ENCODE peak calls at places on chromosome 19, in eight cellular contexts. T is lung; Y is sigmoid colon; V is naive thymus-derived CD4-positive, alpha-beta T cell; J is body of pancreas; F is esophagus squamous epithelium; L is IMR-90; S is A673. O is an unnamed sample. For H3K4me1 and H3K9me3, the result is how much of the 10 kb centered on the place peaks cover.

GRCh38 chr19:8196271-8196908 is 12.8 kb upstream of the CERS4 start:
- DNase-seq in T (no peak), Y (no peak), V (no peak), J (no peak), F (no peak), L (no peak), S (no peak), O (no peak)

GRCh38 chr19:4208385-4209094 is 20.8 kb upstream of the EBI3 start:
- DNase-seq in T (no peak), Y (no peak), V (no peak), J (no peak), F (no peak), L (peak), S (peak), O (peak)

GRCh38 chr19:45901912-45902650 is at the start of gene MYPOP:
- DNase-seq in T (no peak), Y (no peak), V (no peak), J (no peak), F (no peak), L (no peak), S (peak), O (peak)

GRCh38 chr19:21603431-21604153 is 98.2 kb downstream of the ZNF429 start:
- DNase-seq in T (no peak), Y (no peak), V (no peak), J (no peak), F (no peak), L (no peak), S (no peak), O (no peak)

GRCh38 chr19:32246032-32246431 is 99.4 kb upstream of the ZNF507 start:
- DNase-seq in T (no peak), Y (no peak), V (no peak), J (no peak), F (no peak), L (no peak), S (no peak), O (no peak)

GRCh38 chr19:18783958-18784785 is 6.9 kb downstream of the COMP start:
- DNase-seq in T (no peak), Y (no peak), V (no peak), J (no peak), F (no peak), L (no peak), S (no peak), O (no peak)

GRCh38 chr19:42352893-42353259 is 27.4 kb downstream of the MEGF8 start:
- DNase-seq in T (no peak), Y (no peak), V (no peak), J (no peak), F (no peak), L (no peak), S (no peak), O (no peak)

GRCh38 chr19:10748924-10749434 is 31.1 kb downstream of the DNM2 start:
- DNase-seq in T (peak), Y (no peak), V (no peak), J (peak), F (no peak), L (no peak), S (no peak), O (no peak)

GRCh38 chr19:16457195-16457953 is 14.4 kb downstream of the EPS15L1 start:
- DNase-seq in T (no peak), Y (peak), V (no peak), J (no peak), F (no peak), L (peak), S (peak), O (no peak)

GRCh38 chr19:10471909-10472308 is 31.2 kb downstream of the KEAP1 start:
- DNase-seq in T (no peak), Y (no peak), V (peak), J (no peak), F (no peak), L (peak), S (peak), O (no peak)

GRCh38 chr19:38693380-38694223 is 46.2 kb downstream of the ACTN4 start:
- DNase-seq in T (no peak), Y (no peak), V (no peak), J (peak), F (no peak), L (peak), S (peak), O (peak)

GRCh38 chr19:38690146-38690545 is 42.7 kb downstream of the ACTN4 start:
- DNase-seq in T (no peak), Y (no peak), V (no peak), J (no peak), F (no peak), L (no peak), S (no peak), O (no peak)

GRCh38 chr19:38690832-38691231 is 43.4 kb downstream of the ACTN4 start:
- DNase-seq in T (no peak), Y (no peak), V (no peak), J (no peak), F (no peak), L (no peak), S (no peak), O (no peak)

GRCh38 chr19:38692458-38693379 is 45.3 kb downstream of the ACTN4 start:
- DNase-seq in T (no peak), Y (no peak), V (no peak), J (no peak), F (no peak), L (no peak), S (no peak), O (no peak)

DNA sequence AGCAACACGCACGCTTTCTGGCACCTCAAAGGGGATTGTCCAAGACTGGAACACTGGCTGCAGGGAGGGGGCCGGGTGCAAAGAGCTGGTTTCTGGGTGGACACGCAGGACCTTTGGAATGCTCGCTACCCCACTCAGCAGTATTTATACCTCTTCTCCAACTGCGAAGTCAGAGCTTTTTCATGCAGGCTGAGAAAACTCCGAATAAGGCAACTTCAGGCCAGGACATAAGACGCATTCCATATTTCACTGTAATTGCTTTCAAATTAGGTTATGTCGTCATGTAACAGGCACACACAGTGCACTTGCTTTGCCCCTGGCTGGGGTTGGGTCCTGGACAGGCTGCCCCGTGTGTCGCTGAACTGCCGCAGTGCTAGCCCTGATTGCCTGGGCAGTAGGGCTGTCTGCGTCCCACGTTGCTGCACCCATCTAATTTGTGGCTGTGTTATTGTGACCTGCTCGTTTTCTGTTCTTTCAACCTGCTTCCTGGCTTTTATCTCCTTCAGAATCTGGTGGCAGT is 44.5 kb downstream of the ACTN4 start:
- DNase-seq in T (peak), Y (peak), V (no peak), J (no peak), F (no peak), L (peak), S (no peak), O (no peak)
- H3K4me1 ChIP-seq in T (under half), Y (under half), V (half or more), J (half or more), F (under half), L (under half), S (under half), O (half or more)

GRCh38 chr19:23762548-23762883 is 3.8 kb upstream of the ZNF681 start:
- DNase-seq in T (no peak), Y (no peak), V (no peak), J (no peak), F (no peak), L (no peak), S (no peak), O (no peak)
- H3K4me3 ChIP-seq in T (no peak), Y (peak), V (peak), J (peak), F (peak), L (peak), S (no peak), O (no peak)

GRCh38 chr19:57374179-57374578 is 10.8 kb downstream of the TRAPPC2B start:
- DNase-seq in T (no peak), Y (no peak), V (no peak), J (no peak), F (no peak), L (no peak), S (no peak), O (no peak)
- H3K9me3 ChIP-seq in T (under half), Y (under half), V (under half), J (under half), F (under half), L (under half), S (under half), O (under half)

DNA sequence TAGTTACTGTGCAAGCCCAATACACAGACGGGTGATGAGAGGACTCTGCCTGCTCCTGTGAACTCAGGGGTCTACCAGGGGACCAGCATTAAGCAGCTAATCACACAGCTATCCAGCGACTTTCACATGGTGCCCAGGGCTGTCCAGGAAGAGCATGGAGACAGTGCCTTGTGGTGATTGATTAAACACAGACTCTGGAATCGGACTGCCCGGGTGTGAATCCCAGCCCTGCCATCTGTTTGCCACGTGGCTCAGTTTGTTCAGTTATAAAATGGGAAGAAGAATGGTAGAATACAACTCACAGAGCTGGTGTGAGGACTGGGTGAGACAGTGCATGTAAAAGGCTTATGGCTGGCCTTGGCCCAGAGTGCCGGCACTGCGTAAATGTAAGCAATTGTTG is 42.1 kb upstream of the NPAS1 start:
- DNase-seq in T (no peak), Y (no peak), V (no peak), J (no peak), F (no peak), L (no peak), S (no peak), O (no peak)
- H3K4me1 ChIP-seq in T (under half), Y (under half), V (under half), J (under half), F (under half), L (under half), S (half or more), O (under half)

GRCh38 chr19:34664870-34665269 is 12.1 kb downstream of the SCGB2B2 start:
- DNase-seq in T (no peak), Y (no peak), V (no peak), J (no peak), F (no peak), L (no peak), S (no peak), O (no peak)

GRCh38 chr19:34666958-34667265 is 10.0 kb downstream of the SCGB2B2 start:
- DNase-seq in T (no peak), Y (no peak), V (no peak), J (no peak), F (no peak), L (no peak), S (no peak), O (no peak)

GRCh38 chr19:34669305-34669704 is 7.7 kb downstream of the SCGB2B2 start:
- DNase-seq in T (no peak), Y (no peak), V (no peak), J (peak), F (no peak), L (no peak), S (no peak), O (no peak)

GRCh38 chr19:34666200-34666957 is 10.6 kb downstream of the SCGB2B2 start:
- DNase-seq in T (no peak), Y (no peak), V (no peak), J (no peak), F (no peak), L (no peak), S (no peak), O (no peak)

DNA sequence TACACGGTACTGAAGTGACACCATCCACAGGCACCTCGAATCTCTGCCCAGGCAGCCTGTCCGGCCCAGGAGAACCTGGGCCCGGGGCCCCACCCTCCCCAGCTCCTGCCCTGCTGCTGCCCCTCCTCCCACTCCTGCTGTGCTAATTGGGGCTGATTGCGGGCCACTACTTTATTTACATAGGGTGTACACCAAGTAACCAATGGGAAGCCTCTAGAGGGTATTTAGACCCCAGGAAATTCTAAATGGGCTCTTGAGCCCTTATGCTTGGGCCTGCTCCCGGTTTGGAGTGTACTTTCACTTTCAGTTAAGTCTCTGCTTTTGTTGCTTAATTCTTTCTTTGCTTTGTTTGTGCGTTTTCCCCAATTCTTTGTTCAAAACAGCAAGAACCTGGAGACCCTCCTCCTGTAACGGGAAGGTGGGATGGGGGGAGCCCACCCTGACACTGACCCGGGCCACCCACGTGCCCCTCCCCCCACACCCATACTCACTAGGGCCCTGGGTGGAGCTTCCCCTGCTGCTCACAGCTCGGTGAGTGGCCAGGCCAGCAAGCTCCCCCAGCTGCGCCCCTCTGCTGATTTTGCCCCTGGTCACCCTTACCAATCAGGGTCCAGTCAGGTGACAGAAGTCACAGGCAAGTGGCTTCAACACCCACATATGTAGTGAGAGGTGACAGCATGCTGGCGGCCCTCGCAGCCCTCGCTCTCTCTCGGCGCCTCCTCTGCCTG is 9.4 kb downstream of the SCGB2B2 start:
- DNase-seq in T (no peak), Y (no peak), V (no peak), J (no peak), F (no peak), L (peak), S (peak), O (no peak)
- H3K4me3 ChIP-seq in T (no peak), Y (peak), V (peak), J (no peak), F (peak), L (peak), S (peak), O (no peak)

GRCh38 chr19:57055956-57056355 is 63.8 kb upstream of the USP29 start:
- DNase-seq in T (no peak), Y (no peak), V (no peak), J (no peak), F (no peak), L (no peak), S (no peak), O (no peak)

GRCh38 chr19:57050863-57051262 is 68.9 kb upstream of the USP29 start:
- DNase-seq in T (no peak), Y (no peak), V (no peak), J (no peak), F (no peak), L (no peak), S (no peak), O (no peak)

GRCh38 chr19:57056972-57057371 is 62.8 kb upstream of the USP29 start:
- DNase-seq in T (no peak), Y (peak), V (no peak), J (no peak), F (no peak), L (peak), S (peak), O (no peak)

GRCh38 chr19:57052102-57052501 is 67.7 kb upstream of the USP29 start:
- DNase-seq in T (no peak), Y (no peak), V (no peak), J (no peak), F (no peak), L (no peak), S (no peak), O (no peak)

DNA sequence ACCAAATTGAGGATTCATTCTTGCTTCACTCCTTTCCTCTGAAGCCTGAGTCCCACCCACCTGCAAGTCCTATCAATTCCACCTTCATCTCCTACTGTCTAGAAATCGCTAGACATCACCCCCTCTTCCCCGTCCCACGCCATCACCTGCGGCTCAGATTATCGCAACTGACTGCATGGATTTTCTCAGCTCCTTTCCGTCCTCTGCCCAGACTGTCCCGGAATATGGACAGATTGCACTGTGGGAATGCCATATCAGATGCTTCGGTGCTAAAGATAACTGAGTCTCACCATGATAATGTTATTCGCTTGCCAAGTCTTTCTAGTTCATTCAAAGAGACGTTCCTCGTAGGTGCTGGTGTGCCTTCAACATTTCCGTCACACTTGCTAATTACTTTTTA is 66.4 kb upstream of the USP29 start:
- DNase-seq in T (no peak), Y (no peak), V (no peak), J (no peak), F (no peak), L (no peak), S (no peak), O (no peak)
- H3K9me3 ChIP-seq in T (under half), Y (under half), V (under half), J (under half), F (under half), L (under half), S (under half), O (under half)

GRCh38 chr19:51784922-51785690 is 9.9 kb upstream of the FPR3 start:
- DNase-seq in T (peak), Y (peak), V (no peak), J (peak), F (no peak), L (no peak), S (peak), O (no peak)

GRCh38 chr19:51786651-51787494 is 8.1 kb upstream of the FPR3 start:
- DNase-seq in T (no peak), Y (no peak), V (no peak), J (no peak), F (no peak), L (no peak), S (no peak), O (no peak)

GRCh38 chr19:51784109-51784785 is 10.7 kb upstream of the FPR3 start:
- DNase-seq in T (no peak), Y (no peak), V (no peak), J (no peak), F (no peak), L (no peak), S (no peak), O (no peak)

GRCh38 chr19:51779703-51780102 is 15.3 kb upstream of the FPR3 start:
- DNase-seq in T (no peak), Y (no peak), V (no peak), J (no peak), F (no peak), L (no peak), S (no peak), O (no peak)

DNA sequence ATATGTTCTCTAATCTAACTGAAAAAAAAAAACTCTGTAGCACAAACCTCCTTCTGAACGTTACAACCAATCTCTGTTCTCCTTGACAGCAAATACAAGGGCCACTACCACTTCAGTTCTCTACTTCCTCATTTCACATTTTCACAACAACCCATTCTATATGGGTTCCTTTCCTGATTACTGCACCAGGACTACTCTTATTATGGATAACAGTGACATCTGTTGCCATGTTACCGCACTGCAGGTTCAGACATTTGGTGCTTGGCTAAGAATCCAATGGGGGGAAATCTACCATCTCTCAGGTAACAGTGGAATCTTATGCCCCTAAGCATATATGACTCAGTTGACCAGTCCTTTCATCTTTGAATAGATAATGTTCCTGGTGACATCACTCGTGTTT is 11.6 kb upstream of the FPR3 start:
- DNase-seq in T (no peak), Y (no peak), V (no peak), J (no peak), F (no peak), L (no peak), S (peak), O (peak)
- H3K4me1 ChIP-seq in T (under half), Y (under half), V (under half), J (under half), F (under half), L (under half), S (under half), O (under half)

GRCh38 chr19:33390908-33391630 is 17.6 kb downstream of the CEBPG start:
- DNase-seq in T (no peak), Y (peak), V (no peak), J (no peak), F (no peak), L (no peak), S (no peak), O (peak)
- H3K4me3 ChIP-seq in T (no peak), Y (no peak), V (no peak), J (no peak), F (no peak), L (no peak), S (no peak), O (no peak)

GRCh38 chr19:49017041-49017665 is at the start of gene LHB:
- DNase-seq in T (no peak), Y (no peak), V (no peak), J (no peak), F (no peak), L (no peak), S (no peak), O (no peak)

GRCh38 chr19:49020931-49021895 is 2.9 kb downstream of the CGB3 start:
- DNase-seq in T (no peak), Y (no peak), V (no peak), J (no peak), F (no peak), L (peak), S (no peak), O (no peak)

GRCh38 chr19:49020342-49020741 is 3.5 kb upstream of the LHB start:
- DNase-seq in T (no peak), Y (no peak), V (no peak), J (peak), F (no peak), L (no peak), S (no peak), O (no peak)

GRCh38 chr19:49017666-49018351 is 918 bp upstream of the LHB start:
- DNase-seq in T (peak), Y (no peak), V (peak), J (peak), F (no peak), L (peak), S (peak), O (peak)

DNA sequence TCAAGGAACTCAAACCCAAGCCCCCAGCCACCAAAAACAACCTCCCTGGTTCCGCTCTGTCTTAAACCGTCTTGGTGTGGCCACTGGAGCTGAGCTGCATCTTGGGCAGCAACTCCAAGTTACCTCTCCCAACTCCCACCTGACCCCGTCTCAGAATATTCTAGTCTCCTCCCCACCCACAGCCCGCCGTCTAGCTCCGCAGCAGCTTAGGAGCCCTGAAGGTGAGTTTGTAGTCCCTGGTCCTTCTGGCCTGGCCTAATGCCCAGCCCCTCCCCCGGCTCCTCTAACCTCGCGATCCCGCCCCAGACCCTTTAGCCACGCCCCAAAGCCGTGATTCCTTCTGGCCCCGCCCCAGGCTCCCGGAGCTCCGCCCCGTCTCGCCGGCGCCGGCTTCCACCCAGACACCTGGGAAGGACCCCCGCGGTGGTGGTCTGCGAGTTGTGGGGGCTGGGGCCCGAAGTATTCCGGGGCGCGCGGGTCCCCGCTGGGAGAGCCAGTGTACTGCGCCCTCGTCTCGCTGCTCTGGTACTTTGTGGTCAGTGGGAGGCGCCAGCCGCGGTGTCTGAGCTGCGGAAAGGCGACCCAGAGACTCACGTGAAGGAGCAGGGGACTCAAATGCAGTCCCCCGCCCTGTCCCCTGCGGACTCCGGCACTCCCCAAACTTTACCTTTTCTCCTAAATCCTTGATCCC is 2.5 kb upstream of the LHB start:
- DNase-seq in T (peak), Y (no peak), V (peak), J (peak), F (no peak), L (peak), S (peak), O (peak)
- H3K9me3 ChIP-seq in T (under half), Y (under half), V (under half), J (under half), F (under half), L (under half), S (under half), O (under half)

GRCh38 chr19:41351339-41352245 is 2.1 kb downstream of the TGFB1 start:
- DNase-seq in T (peak), Y (peak), V (peak), J (no peak), F (peak), L (peak), S (no peak), O (no peak)
- H3K4me1 ChIP-seq in T (under half), Y (under half), V (under half), J (under half), F (under half), L (under half), S (under half), O (under half)

O was measured in Caco-2.